ENCODE peak calls at places on chromosomes 16 and 17, in six cellular contexts. V, K, Z, P, M and L are unnamed samples.

GRCh38 chr17:19485800-19486340 is 47.8 kb upstream of the SLC47A1 start:
- DNase-seq in V (no peak), K (no peak), Z (no peak), P (no peak), M (no peak), L (no peak)

GRCh38 chr17:21039839-21040575 is 2.8 kb downstream of the USP22 start:
- DNase-seq in V (peak), K (no peak), Z (no peak), P (peak), M (peak), L (no peak)

GRCh38 chr16:49492090-49492801 is 118.6 kb downstream of the C16orf78 start:
- DNase-seq in V (peak), K (peak), Z (peak), P (peak), M (peak), L (peak)

GRCh38 chr16:76897816-76898215 is 293.2 kb upstream of the MON1B start:
- DNase-seq in V (no peak), K (no peak), Z (no peak), P (no peak), M (no peak), L (no peak)

GRCh38 chr17:68260051-68260762 is 12.4 kb downstream of the AMZ2 start:
- DNase-seq in V (no peak), K (no peak), Z (no peak), P (no peak), M (no peak), L (no peak)

GRCh38 chr17:66406701-66407644 is 104.6 kb downstream of the PRKCA start:
- DNase-seq in V (no peak), K (no peak), Z (no peak), P (no peak), M (no peak), L (no peak)

GRCh38 chr17:48625502-48626201 is 506 bp downstream of the HOXB9 start:
- DNase-seq in V (peak), K (no peak), Z (no peak), P (no peak), M (peak), L (no peak)

GRCh38 chr17:82399601-82400101 is 18.5 kb upstream of the HEXD start:
- DNase-seq in V (no peak), K (no peak), Z (no peak), P (peak), M (no peak), L (peak)

GRCh38 chr17:18194804-18195203 is 11.2 kb downstream of the ALKBH5 start:
- DNase-seq in V (no peak), K (no peak), Z (no peak), P (no peak), M (no peak), L (no peak)

DNA sequence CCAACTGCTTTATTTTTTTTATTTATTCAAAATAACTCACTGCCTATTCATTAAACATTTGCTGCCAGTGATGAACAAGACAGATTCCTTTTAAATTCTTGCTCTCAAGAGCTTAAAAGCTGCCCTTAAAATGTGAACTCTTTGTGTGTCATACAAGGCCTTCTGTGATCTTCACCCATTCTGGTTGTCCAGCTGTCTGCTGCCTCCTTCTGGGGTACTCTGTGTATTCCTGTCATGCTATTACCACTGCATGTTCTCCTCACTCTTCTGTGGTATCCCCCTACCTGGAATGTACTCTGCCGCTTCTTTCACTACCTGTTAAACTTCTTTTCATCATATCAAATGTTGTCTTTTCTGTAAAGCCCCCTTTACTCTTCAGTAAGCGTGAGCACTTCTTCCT is 165.8 kb downstream of the CHD9 start:
- DNase-seq in V (peak), K (no peak), Z (no peak), P (peak), M (peak), L (peak)
- TF ChIP-seq CTCF in V (peak), K (no peak), Z (peak), P (peak), M (peak), L (no peak)

DNA sequence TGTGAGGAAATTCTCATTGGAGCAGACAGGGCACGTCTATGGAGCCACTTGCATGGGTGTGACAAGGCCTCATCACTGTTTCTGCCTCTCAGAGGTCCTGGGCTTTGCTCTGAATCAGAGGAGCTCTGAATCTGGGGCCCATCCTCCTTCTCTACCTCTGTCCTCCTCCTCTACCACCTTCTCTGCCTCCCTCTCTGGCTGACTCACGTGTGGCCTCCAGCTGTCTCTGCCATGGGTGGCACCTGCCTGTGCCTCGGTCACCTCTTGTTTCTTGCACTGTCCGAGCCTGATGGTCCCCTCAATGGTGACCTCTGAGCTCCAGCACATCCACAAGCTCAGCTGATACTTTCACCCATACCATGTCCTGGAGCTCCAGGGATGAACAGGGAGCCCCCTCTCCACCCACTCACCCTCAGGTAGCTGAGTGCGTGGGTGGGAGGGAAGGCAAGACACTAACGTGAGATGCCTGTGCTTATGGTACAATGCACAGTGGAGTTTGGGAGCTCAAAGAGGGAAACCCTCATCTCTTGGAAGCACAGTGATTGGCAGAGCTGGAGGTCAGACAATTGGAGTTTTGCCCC is 116.4 kb upstream of the CRHR1 start:
- DNase-seq in V (no peak), K (no peak), Z (no peak), P (no peak), M (no peak), L (no peak)
- TF ChIP-seq CTCF in V (no peak), K (no peak), Z (no peak), P (no peak), M (no peak), L (no peak)

GRCh38 chr17:1650731-1651558 is 1.3 kb upstream of the RILP start:
- DNase-seq in V (no peak), K (no peak), Z (no peak), P (no peak), M (no peak), L (no peak)

GRCh38 chr17:1647802-1648581 is 1.7 kb downstream of the RILP start:
- DNase-seq in V (peak), K (peak), Z (peak), P (no peak), M (no peak), L (peak)

GRCh38 chr17:1648582-1649115 is 1.0 kb downstream of the RILP start:
- DNase-seq in V (peak), K (peak), Z (peak), P (peak), M (peak), L (peak)

GRCh38 chr17:1649844-1650409 is at the start of gene RILP:
- DNase-seq in V (no peak), K (no peak), Z (peak), P (no peak), M (peak), L (no peak)

DNA sequence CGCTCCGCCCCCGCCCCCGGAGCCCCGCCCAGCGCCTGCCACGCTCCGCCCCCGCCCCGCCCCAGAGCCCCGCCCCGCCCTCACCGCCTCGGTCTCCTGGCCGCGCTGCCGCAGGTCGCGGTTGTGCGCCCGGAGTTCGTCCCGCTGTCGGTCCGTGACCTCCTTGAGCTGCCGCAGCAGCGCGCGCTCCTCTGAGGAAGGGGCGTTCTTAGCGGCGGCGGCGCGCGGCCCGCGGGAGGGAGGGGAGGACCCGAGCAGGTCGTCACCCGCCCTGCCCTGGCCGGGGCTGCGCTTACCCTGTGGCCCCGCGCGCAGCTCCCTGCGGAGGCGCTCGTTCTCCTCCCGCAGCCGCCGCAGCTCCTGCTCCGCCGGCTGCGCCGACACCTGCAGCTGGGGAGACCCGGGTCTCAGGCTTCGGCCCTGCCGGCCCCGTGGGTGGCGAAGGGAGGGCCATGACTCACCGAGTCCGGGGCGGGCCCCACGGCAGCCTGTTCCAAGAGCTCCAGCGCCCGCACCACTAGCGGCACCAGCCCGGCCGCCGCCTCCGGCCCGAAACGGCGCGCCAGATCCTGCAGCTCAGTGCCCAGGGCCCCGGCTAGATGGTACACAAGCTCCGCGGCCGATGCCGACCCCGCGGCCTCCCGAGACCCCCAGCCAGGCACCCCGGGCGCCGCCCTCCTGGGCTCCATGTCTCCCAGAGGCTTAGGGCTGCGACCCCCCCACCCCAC is 386 bp downstream of the RILP start:
- DNase-seq in V (peak), K (peak), Z (peak), P (peak), M (peak), L (peak)
- TF ChIP-seq CTCF in V (no peak), K (peak), Z (no peak), P (no peak), M (no peak), L (no peak)

GRCh38 chr17:59561042-59561441 is 4.4 kb upstream of the DHX40 start:
- DNase-seq in V (peak), K (peak), Z (no peak), P (peak), M (peak), L (no peak)
- TF ChIP-seq CTCF in V (peak), K (no peak), Z (peak), P (peak), M (peak), L (no peak)

DNA sequence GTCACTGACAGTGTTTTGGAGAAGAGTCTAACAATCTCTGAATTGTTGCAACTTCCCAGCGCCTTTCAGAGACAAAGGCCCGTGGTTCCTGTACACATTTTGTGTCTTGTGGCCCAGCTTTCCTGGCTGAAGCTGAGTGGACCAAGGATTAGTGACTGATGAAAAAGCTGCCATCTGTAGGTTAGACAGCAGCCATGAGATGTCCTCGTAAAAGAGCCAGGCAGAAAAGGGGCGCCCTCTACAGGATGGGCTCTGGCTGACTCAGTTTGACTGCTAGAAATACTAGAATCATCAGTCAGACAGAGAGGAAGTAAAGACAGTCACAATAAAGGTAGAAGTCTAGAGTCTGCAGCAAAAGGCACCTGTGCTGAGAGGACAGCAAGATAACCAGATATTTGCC is 26.5 kb upstream of the NF1 start:
- DNase-seq in V (peak), K (peak), Z (no peak), P (peak), M (peak), L (peak)
- TF ChIP-seq CTCF in V (peak), K (peak), Z (peak), P (peak), M (peak), L (peak)

GRCh38 chr16:5633845-5634440 is 536.3 kb upstream of the EEF2KMT start:
- DNase-seq in V (peak), K (no peak), Z (no peak), P (peak), M (peak), L (no peak)
- TF ChIP-seq CTCF in V (peak), K (peak), Z (peak), P (peak), M (peak), L (peak)

GRCh38 chr17:29593546-29594440 is 861 bp downstream of the ANKRD13B start:
- DNase-seq in V (peak), K (no peak), Z (no peak), P (no peak), M (no peak), L (peak)
- TF ChIP-seq CTCF in V (peak), K (no peak), Z (peak), P (peak), M (peak), L (no peak)

DNA sequence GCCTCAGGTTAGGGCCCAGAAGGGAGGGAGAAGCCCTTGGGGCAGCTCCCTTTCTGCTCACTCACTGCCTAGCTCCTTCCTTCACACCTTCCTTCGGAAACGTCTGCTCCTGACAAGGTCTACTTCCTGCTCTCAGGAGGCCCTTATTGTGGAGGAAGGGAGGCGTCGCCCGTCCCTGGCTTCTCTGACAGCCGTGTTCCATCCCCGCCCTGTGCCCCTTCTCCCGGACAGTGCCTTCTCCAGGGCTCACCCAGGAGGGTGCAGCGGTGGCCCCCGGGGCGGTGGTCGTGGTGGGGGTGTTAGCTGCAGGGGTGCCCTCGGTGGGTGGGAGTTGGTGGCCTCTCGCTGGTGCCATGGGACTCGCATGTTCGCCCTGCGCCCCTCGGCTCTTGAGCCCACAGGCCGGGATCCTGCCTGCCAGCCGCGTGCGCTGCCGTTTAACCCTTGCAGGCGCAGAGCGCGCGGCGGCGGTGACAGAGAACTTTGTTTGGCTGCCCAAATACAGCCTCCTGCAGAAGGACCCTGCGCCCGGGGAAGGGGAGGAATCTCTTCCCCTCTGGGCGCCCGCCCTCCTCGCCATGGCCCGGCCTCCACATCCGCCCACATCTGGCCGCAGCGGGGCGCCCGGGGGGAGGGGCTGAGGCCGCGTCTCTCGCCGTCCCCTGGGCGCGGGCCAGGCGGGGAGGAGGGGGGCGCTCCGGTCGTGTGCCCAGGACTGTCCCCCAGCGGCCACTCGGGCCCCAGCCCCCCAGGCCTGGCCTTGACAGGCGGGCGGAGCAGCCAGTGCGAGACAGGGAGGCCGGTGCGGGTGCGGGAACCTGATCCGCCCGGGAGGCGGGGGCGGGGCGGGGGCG is 231.9 kb downstream of the SEC14L1 start:
- DNase-seq in V (peak), K (peak), Z (peak), P (peak), M (peak), L (peak)
- TF ChIP-seq CTCF in V (peak), K (no peak), Z (peak), P (no peak), M (no peak), L (no peak)

DNA sequence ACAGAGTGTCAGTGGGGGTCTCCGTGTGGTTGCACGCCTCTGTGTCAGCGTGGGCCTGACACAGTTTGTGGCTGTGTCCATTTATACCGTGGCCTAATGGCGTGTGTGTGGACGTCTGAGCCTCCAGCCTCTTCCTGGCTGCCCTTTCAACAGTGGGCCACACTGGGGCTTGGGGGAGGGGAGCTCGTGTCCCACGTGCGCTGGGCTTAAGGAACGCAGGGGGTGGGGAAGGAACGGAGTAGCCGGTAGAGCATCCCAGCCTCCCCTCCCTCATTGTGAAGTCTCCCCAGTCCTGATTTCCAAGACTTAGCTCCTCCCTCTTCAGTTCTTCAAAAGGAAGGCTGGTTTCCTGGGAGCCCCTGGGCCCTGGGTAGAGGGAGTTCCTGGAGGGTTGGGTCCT is 9.5 kb upstream of the HES7 start:
- DNase-seq in V (peak), K (no peak), Z (no peak), P (no peak), M (no peak), L (no peak)
- TF ChIP-seq CTCF in V (no peak), K (no peak), Z (no peak), P (no peak), M (no peak), L (no peak)